ENCODE peak calls at places on chromosomes 5 and 9, in seven cellular contexts. E is left cardiac atrium; D is GM04503; V is NCI-H1436 treated with DMSO at 0.1 percent for 48 hours; F is CMK; I is skeletal muscle cell; O is activated CD4-positive, alpha-beta memory T cell treated with anti-CD3 and anti-CD28 coated beads for 36 hours. T is an unnamed sample.
A peak's percentile ranks its signal among the peaks of the same experiment; 100 is the strongest.

GRCh38 chr5:2093859-2094615 is 211.3 kb upstream of the IRX4 start:
- DNase-seq in E (peak; percentile 61), D (peak; percentile 11), V (no peak), F (no peak), I (peak; percentile 12), O (no peak), T (no peak)

GRCh38 chr9:114551750-114552685 is 35.6 kb upstream of the ATP6V1G1 start:
- DNase-seq in E (peak; percentile 79), D (peak; percentile 95), V (no peak), F (no peak), I (peak; percentile 97), O (no peak), T (peak; percentile 7)

GRCh38 chr5:177596775-177597238 is 3.1 kb upstream of the B4GALT7 start:
- DNase-seq in E (no peak), D (no peak), V (no peak), F (no peak), I (no peak), O (no peak), T (no peak)

GRCh38 chr5:137642091-137642490 is 93.8 kb downstream of the KLHL3 start:
- DNase-seq in E (no peak), D (no peak), V (no peak), F (no peak), I (no peak), O (no peak), T (no peak)

GRCh38 chr5:78984611-78985406 is at the start of gene ARSB:
- DNase-seq in E (peak; percentile 87), D (no peak), V (peak; percentile 43), F (peak; percentile 31), I (no peak), O (peak; percentile 86), T (peak; percentile 85)

GRCh38 chr5:152246401-152246800 is 158.7 kb downstream of the NMUR2 start:
- DNase-seq in E (peak; percentile 33), D (no peak), V (no peak), F (peak; percentile 27), I (no peak), O (peak; percentile 9), T (no peak)

GRCh38 chr5:673837-674629 is 19.1 kb downstream of the TPPP start:
- DNase-seq in E (peak; percentile 29), D (no peak), V (no peak), F (no peak), I (no peak), O (no peak), T (no peak)

GRCh38 chr5:78610163-78610583 is 38.4 kb downstream of the LHFPL2 start:
- DNase-seq in E (peak; percentile 50), D (peak; percentile 69), V (no peak), F (no peak), I (no peak), O (no peak), T (no peak)

GRCh38 chr9:129306318-129306973 is 128.4 kb upstream of the IER5L start:
- DNase-seq in E (no peak), D (no peak), V (no peak), F (no peak), I (no peak), O (no peak), T (no peak)

GRCh38 chr9:131657890-131658752 is 81.8 kb downstream of the RAPGEF1 start:
- DNase-seq in E (no peak), D (peak; percentile 66), V (no peak), F (no peak), I (peak; percentile 81), O (peak; percentile 78), T (no peak)

GRCh38 chr5:74304536-74304935 is 336.0 kb downstream of the ENC1 start:
- DNase-seq in E (no peak), D (no peak), V (no peak), F (no peak), I (no peak), O (no peak), T (no peak)

GRCh38 chr9:16976427-16976826 is 106.0 kb upstream of the BNC2 start:
- DNase-seq in E (no peak), D (no peak), V (no peak), F (no peak), I (no peak), O (no peak), T (no peak)

GRCh38 chr5:140344683-140345423 is 1.6 kb downstream of the HBEGF start:
- DNase-seq in E (no peak), D (no peak), V (no peak), F (no peak), I (no peak), O (peak; percentile 55), T (no peak)

GRCh38 chr5:87997662-87998061 is 271.0 kb downstream of the TMEM161B start:
- DNase-seq in E (no peak), D (no peak), V (no peak), F (no peak), I (no peak), O (no peak), T (no peak)

GRCh38 chr5:83393467-83393866 is 78.1 kb upstream of the VCAN start:
- DNase-seq in E (no peak), D (no peak), V (no peak), F (no peak), I (no peak), O (no peak), T (no peak)

GRCh38 chr5:173806270-173807035 is 81.7 kb upstream of the CPEB4 start:
- DNase-seq in E (no peak), D (no peak), V (no peak), F (no peak), I (no peak), O (no peak), T (no peak)

GRCh38 chr5:128869970-128870747 is 95.1 kb upstream of the SLC27A6 start:
- DNase-seq in E (no peak), D (no peak), V (no peak), F (no peak), I (no peak), O (no peak), T (no peak)

GRCh38 chr9:126532019-126532462 is 81.7 kb upstream of the LMX1B start:
- DNase-seq in E (peak; percentile 60), D (no peak), V (no peak), F (no peak), I (no peak), O (no peak), T (no peak)

GRCh38 chr9:84301851-84302250 is 38.7 kb downstream of the SLC28A3 start:
- DNase-seq in E (no peak), D (no peak), V (no peak), F (no peak), I (peak; percentile 26), O (no peak), T (no peak)

GRCh38 chr5:83972236-83972635 is 251.6 kb upstream of the HAPLN1 start:
- DNase-seq in E (no peak), D (no peak), V (no peak), F (no peak), I (peak; percentile 38), O (no peak), T (no peak)

GRCh38 chr5:59423021-59423420 is 470.5 kb downstream of the PDE4D start:
- DNase-seq in E (no peak), D (peak; percentile 4), V (no peak), F (no peak), I (peak; percentile 55), O (no peak), T (no peak)

GRCh38 chr5:67426961-67427630 is 230.5 kb upstream of the CD180 start:
- DNase-seq in E (no peak), D (no peak), V (no peak), F (no peak), I (no peak), O (no peak), T (no peak)

GRCh38 chr9:116163293-116164055 is 9.9 kb downstream of the PAPPA start:
- DNase-seq in E (no peak), D (no peak), V (no peak), F (no peak), I (no peak), O (no peak), T (no peak)

GRCh38 chr9:38677660-38678303 is 42.2 kb downstream of the FAM240B start:
- DNase-seq in E (no peak), D (no peak), V (no peak), F (no peak), I (no peak), O (no peak), T (no peak)

GRCh38 chr9:68750786-68751185 is 45.7 kb downstream of the PIP5K1B start:
- DNase-seq in E (no peak), D (no peak), V (no peak), F (no peak), I (no peak), O (no peak), T (no peak)

GRCh38 chr5:169350759-169351240 is 49.9 kb upstream of the SLIT3 start:
- DNase-seq in E (peak; percentile 34), D (peak; percentile 99), V (no peak), F (no peak), I (peak; percentile 97), O (no peak), T (no peak)

GRCh38 chr9:122389799-122390481 is 19.1 kb downstream of the PTGS1 start:
- DNase-seq in E (no peak), D (no peak), V (peak; percentile 4), F (no peak), I (no peak), O (no peak), T (no peak)

GRCh38 chr9:124914753-124915405 is 26.0 kb downstream of the GOLGA1 start:
- DNase-seq in E (no peak), D (no peak), V (no peak), F (no peak), I (no peak), O (no peak), T (no peak)

GRCh38 chr9:16303506-16303905 is 567.0 kb downstream of the BNC2 start:
- DNase-seq in E (no peak), D (no peak), V (no peak), F (no peak), I (no peak), O (no peak), T (no peak)

GRCh38 chr9:6007770-6008168 is 7.7 kb downstream of the RANBP6 start:
- DNase-seq in E (peak; percentile 80), D (no peak), V (no peak), F (no peak), I (peak; percentile 18), O (peak; percentile 81), T (peak; percentile 91)

GRCh38 chr5:76622973-76623596 is at the start of gene F2RL2:
- DNase-seq in E (peak; percentile 23), D (peak; percentile 23), V (no peak), F (no peak), I (peak; percentile 76), O (no peak), T (no peak)

GRCh38 chr9:128382261-128382660 is 11.1 kb downstream of the URM1 start:
- DNase-seq in E (no peak), D (no peak), V (no peak), F (no peak), I (no peak), O (no peak), T (peak; percentile 73)

GRCh38 chr5:124623265-124623664 is 123.2 kb downstream of the ZNF608 start:
- DNase-seq in E (no peak), D (no peak), V (no peak), F (no peak), I (no peak), O (no peak), T (no peak)

GRCh38 chr9:20252778-20253177 is 369.5 kb downstream of the MLLT3 start:
- DNase-seq in E (no peak), D (no peak), V (no peak), F (no peak), I (no peak), O (no peak), T (no peak)

GRCh38 chr5:67133217-67133616 is 63.4 kb downstream of the CD180 start:
- DNase-seq in E (no peak), D (no peak), V (no peak), F (no peak), I (no peak), O (no peak), T (no peak)

T was measured in hypothalamus.